ENCODE peak calls at places on chromosomes 13 and 19, in five cellular contexts. W is IMR-90, J is mesenchymal stem cell, G is H1, I is trophoblast cell. K is an unnamed sample.

GRCh38 chr19:51006406-51006805 is 5.0 kb upstream of the KLK8 start:
- DNase-seq in W (no peak), J (no peak), G (no peak), I (no peak), K (no peak)

GRCh38 chr19:3513198-3514140 is 7.4 kb downstream of the FZR1 start:
- DNase-seq in W (peak), J (no peak), G (no peak), I (no peak), K (no peak)

GRCh38 chr19:39430675-39431593 is 4.8 kb downstream of the RPS16 start:
- DNase-seq in W (peak), J (peak), G (peak), I (peak), K (no peak)

GRCh38 chr13:37476874-37477273 is 121.7 kb downstream of the POSTN start:
- DNase-seq in W (peak), J (peak), G (no peak), I (no peak), K (peak)

GRCh38 chr19:5829567-5830315 is 9.8 kb downstream of the FUT6 start:
- DNase-seq in W (no peak), J (no peak), G (no peak), I (no peak), K (no peak)

GRCh38 chr13:44816701-44817684 is 172.3 kb downstream of the NUFIP1 start:
- DNase-seq in W (peak), J (peak), G (no peak), I (peak), K (no peak)

GRCh38 chr19:43763473-43763939 is 8.7 kb upstream of the SMG9 start:
- DNase-seq in W (peak), J (no peak), G (no peak), I (peak), K (no peak)

GRCh38 chr13:98286814-98287213 is 109.7 kb upstream of the RNF113B start:
- DNase-seq in W (no peak), J (no peak), G (no peak), I (no peak), K (no peak)

GRCh38 chr13:36297600-36298338 is at the start of gene CCDC169:
- DNase-seq in W (peak), J (peak), G (peak), I (peak), K (peak)

GRCh38 chr19:29013988-29014387 is 199.0 kb downstream of the UQCRFS1 start:
- DNase-seq in W (no peak), J (no peak), G (no peak), I (no peak), K (no peak)

GRCh38 chr13:73940098-73940497 is 194.1 kb downstream of the KLF12 start:
- DNase-seq in W (no peak), J (no peak), G (no peak), I (no peak), K (no peak)

GRCh38 chr13:73069206-73069815 is 10.5 kb downstream of the KLF5 start:
- DNase-seq in W (peak), J (no peak), G (no peak), I (peak), K (no peak)

GRCh38 chr19:29421186-29421525 is 104.6 kb upstream of the VSTM2B start:
- DNase-seq in W (no peak), J (no peak), G (no peak), I (no peak), K (no peak)

GRCh38 chr13:20193142-20193923 is 595 bp upstream of the GJB2 start:
- DNase-seq in W (no peak), J (no peak), G (peak), I (no peak), K (no peak)

GRCh38 chr19:5006201-5006600 is 37.3 kb downstream of the KDM4B start:
- DNase-seq in W (peak), J (peak), G (no peak), I (peak), K (no peak)

GRCh38 chr19:13078897-13079541 is 23.6 kb downstream of the LYL1 start:
- DNase-seq in W (no peak), J (no peak), G (no peak), I (no peak), K (no peak)

GRCh38 chr13:97243915-97244820 is 22.0 kb downstream of the MBNL2 start:
- DNase-seq in W (no peak), J (no peak), G (no peak), I (no peak), K (no peak)

GRCh38 chr19:39765091-39766076 is 13.3 kb upstream of the LEUTX start:
- DNase-seq in W (peak), J (peak), G (peak), I (peak), K (peak)

GRCh38 chr13:77190349-77190748 is 136.5 kb downstream of the MYCBP2 start:
- DNase-seq in W (no peak), J (no peak), G (no peak), I (no peak), K (no peak)

GRCh38 chr13:22154041-22154440 is 483.2 kb downstream of the FGF9 start:
- DNase-seq in W (no peak), J (no peak), G (no peak), I (peak), K (no peak)

GRCh38 chr13:33053397-33054066 is 37.3 kb downstream of the KL start:
- DNase-seq in W (no peak), J (no peak), G (no peak), I (peak), K (no peak)

GRCh38 chr19:13089139-13089856 is 13.4 kb downstream of the LYL1 start:
- DNase-seq in W (no peak), J (no peak), G (peak), I (no peak), K (no peak)

GRCh38 chr13:99548448-99548847 is 47.2 kb downstream of the TM9SF2 start:
- DNase-seq in W (no peak), J (no peak), G (no peak), I (no peak), K (no peak)

GRCh38 chr13:48646791-48647190 is 6.9 kb upstream of the CYSLTR2 start:
- DNase-seq in W (no peak), J (no peak), G (no peak), I (peak), K (no peak)

GRCh38 chr13:44249439-44249838 is 124.2 kb upstream of the SERP2 start:
- DNase-seq in W (peak), J (peak), G (no peak), I (peak), K (no peak)

GRCh38 chr13:110713981-110714797 is 689 bp downstream of the ING1 start:
- DNase-seq in W (peak), J (peak), G (peak), I (peak), K (peak)
- H3K14ac ChIP-seq in W (peak), J (peak), G (peak), I (peak), K (peak)

GRCh38 chr13:59672445-59672844 is 491.3 kb downstream of the DIAPH3 start:
- DNase-seq in W (no peak), J (no peak), G (no peak), I (no peak), K (no peak)
- H3K4me3 ChIP-seq in W (no peak), J (no peak), G (no peak), I (no peak), K (no peak)

DNA sequence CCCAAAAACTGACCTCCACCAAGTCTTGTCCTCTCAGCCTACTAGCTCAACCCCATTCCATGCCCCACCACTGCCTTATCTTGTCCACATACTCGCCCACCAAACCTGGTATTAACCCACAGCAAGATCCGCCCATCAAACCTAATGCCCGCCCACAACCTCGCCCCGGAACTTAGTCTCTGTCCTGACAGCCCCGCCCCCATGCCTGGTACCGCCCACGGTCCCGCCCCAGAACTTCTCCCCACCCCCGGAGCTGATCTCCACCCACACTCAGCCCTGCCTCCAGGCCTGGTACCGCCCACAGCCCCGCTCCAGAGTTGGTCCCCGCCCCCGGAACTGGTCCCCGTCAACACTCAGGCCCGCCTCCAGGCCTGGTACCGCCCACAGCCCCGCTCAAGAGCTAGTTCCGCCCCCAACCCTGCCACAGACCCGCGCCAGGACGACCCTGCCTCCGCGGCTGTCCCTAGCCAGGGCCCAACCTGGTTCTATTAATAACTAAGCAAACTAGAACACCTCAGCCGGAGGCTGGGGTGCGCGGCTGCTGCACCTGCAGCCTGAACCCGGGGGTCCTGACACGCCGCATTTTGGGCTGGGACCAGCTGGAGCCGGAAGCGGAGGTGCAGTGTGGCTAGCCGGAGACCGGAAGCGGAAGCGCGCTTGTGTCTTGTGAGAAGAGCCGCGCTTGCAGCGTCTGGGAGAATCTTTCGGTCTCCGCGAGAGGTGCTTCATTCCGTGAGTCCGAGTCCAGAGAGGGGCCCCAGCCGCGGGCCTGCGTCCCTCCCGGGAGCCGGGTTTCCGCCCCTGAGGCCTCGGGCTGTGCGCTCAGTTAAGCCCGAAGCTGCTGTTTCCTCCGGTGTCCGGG is at the start of gene ZNF557:
- DNase-seq in W (peak), J (peak), G (peak), I (peak), K (peak)
- H3K14ac ChIP-seq in W (peak), J (peak), G (no peak), I (peak), K (no peak)

DNA sequence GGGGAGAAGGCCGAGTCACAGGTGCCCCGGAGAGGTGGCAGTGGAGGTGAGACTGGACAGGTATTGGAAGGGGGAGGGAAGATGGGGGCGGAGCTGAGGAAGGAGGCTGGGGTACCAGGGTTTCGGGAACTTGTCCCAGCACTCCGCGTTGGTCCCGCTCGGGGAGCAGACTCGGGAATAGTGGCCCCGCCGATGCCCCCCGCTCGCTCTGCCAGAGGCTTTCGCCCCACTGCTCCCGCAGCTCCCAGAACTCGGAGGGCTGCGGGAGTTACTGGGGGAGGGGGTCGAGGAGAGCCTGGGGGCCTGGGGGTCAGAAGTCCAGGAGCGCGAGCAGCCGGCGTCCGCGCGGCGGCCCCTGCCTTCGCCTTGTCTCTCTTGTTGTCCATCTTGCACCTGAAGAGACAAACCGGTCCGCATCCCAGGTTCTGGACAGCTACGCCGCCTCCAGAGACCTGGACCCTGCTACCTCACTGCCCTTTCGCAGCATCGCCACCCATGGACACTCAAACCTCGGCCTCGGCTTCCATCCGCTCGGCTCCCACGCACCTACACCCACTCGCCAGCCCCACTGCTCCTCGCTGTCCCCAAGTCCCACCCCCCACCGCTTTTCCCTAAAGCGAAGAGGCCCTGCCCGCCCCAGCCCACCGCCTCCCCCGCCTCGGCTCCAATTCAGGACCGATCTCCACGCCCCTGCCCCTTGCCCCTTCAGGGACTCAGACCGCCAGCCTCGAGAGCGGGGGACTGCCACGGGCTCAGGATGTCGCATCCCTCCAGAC is 698 bp downstream of the PRR36 start:
- DNase-seq in W (no peak), J (no peak), G (peak), I (no peak), K (no peak)
- H3K4me3 ChIP-seq in W (no peak), J (no peak), G (peak), I (no peak), K (peak)

GRCh38 chr13:94552095-94552494 is 43.9 kb downstream of the TGDS start:
- DNase-seq in W (no peak), J (no peak), G (no peak), I (peak), K (no peak)

GRCh38 chr13:94549241-94550029 is 46.5 kb downstream of the TGDS start:
- DNase-seq in W (peak), J (peak), G (peak), I (peak), K (peak)

GRCh38 chr13:94550030-94550738 is 45.8 kb downstream of the TGDS start:
- DNase-seq in W (peak), J (no peak), G (no peak), I (peak), K (no peak)

GRCh38 chr13:94546071-94546839 is 49.7 kb downstream of the TGDS start:
- DNase-seq in W (no peak), J (no peak), G (peak), I (peak), K (no peak)

GRCh38 chr13:94548382-94549240 is 47.3 kb downstream of the TGDS start:
- DNase-seq in W (peak), J (peak), G (no peak), I (no peak), K (no peak)
- H3K14ac ChIP-seq in W (peak), J (no peak), G (no peak), I (peak), K (peak)

GRCh38 chr13:110388141-110388943 is 81.3 kb downstream of the COL4A2 start:
- DNase-seq in W (peak), J (peak), G (no peak), I (peak), K (no peak)
- H3K4me3 ChIP-seq in W (no peak), J (no peak), G (no peak), I (no peak), K (no peak)

DNA sequence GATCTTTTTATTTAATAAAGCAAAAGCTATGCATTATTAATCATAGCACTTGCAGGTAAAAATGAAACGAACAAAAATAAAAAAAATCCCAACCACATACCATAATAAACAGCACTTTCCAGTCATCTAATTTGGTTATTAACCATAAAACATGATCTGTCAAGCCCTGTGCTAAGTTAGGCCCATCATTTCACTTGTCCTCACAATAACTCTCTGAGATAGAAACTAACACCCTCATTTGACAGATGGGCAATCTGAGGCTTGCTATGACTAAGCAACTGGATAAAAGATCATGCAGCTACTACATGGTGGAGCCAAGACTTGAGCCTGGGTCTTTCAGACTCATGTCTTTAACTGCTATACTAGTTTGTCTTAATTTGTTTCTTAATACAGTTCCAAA is 21.8 kb downstream of the PROSER1 start:
- DNase-seq in W (no peak), J (no peak), G (no peak), I (no peak), K (no peak)
- H3K14ac ChIP-seq in W (no peak), J (no peak), G (no peak), I (no peak), K (no peak)

K was measured in neuronal stem cell.